ENCODE peak calls at places on chromosomes 6 and 20, in eight cellular contexts. B is IMR-90; D is ACHN; O is stimulated activated CD4-positive, alpha-beta T cell treated with anti-CD3 and anti-CD28 coated beads, Interleukin-1b, Interleukin-23, amount 100 ng/mL, for 24 hours; V is EL; Y is nephron progenitor cell; K is HFFc6; M is epithelial cell of esophagus. F is an unnamed sample.

GRCh38 chr20:10329387-10330005 is 104.5 kb downstream of the MKKS start:
- DNase-seq in B (no peak), D (no peak), O (no peak), V (no peak), Y (no peak), K (no peak), M (no peak), F (no peak)

GRCh38 chr20:23917024-23917725 is 37.6 kb upstream of the CST5 start:
- DNase-seq in B (no peak), D (no peak), O (no peak), V (no peak), Y (no peak), K (no peak), M (no peak), F (no peak)

GRCh38 chr6:168525926-168526630 is 85.1 kb downstream of the SMOC2 start:
- DNase-seq in B (no peak), D (no peak), O (no peak), V (no peak), Y (no peak), K (no peak), M (no peak), F (no peak)

GRCh38 chr6:125050663-125051318 is 88.6 kb downstream of the RNF217 start:
- DNase-seq in B (peak; percentile 64), D (no peak), O (no peak), V (no peak), Y (peak; percentile 2), K (no peak), M (peak; percentile 54), F (no peak)

GRCh38 chr6:4603291-4603690 is 172.9 kb upstream of the CDYL start:
- DNase-seq in B (peak; percentile 67), D (no peak), O (no peak), V (peak; percentile 98), Y (no peak), K (peak; percentile 77), M (peak; percentile 98), F (peak; percentile 98)

GRCh38 chr6:3617192-3617631 is 134.3 kb downstream of the PXDC1 start:
- DNase-seq in B (no peak), D (no peak), O (no peak), V (no peak), Y (no peak), K (no peak), M (no peak), F (no peak)

GRCh38 chr6:12844284-12845223 is 128.0 kb downstream of the PHACTR1 start:
- DNase-seq in B (peak; percentile 1), D (peak; percentile 17), O (no peak), V (peak; percentile 43), Y (no peak), K (peak; percentile 32), M (peak; percentile 38), F (no peak)

GRCh38 chr20:31712112-31712553 is 10.5 kb downstream of the BCL2L1 start:
- DNase-seq in B (no peak), D (no peak), O (no peak), V (no peak), Y (no peak), K (no peak), M (no peak), F (no peak)

GRCh38 chr6:21597706-21598273 is 4.2 kb downstream of the SOX4 start:
- DNase-seq in B (no peak), D (peak; percentile 33), O (no peak), V (peak; percentile 48), Y (peak; percentile 9), K (peak; percentile 8), M (peak; percentile 18), F (peak; percentile 35)

GRCh38 chr6:152273002-152273401 is 364.2 kb downstream of the SYNE1 start:
- DNase-seq in B (peak; percentile 30), D (no peak), O (no peak), V (peak; percentile 57), Y (no peak), K (peak; percentile 52), M (peak; percentile 75), F (peak; percentile 59)

GRCh38 chr20:58707770-58708169 is 15.2 kb downstream of the NPEPL1 start:
- DNase-seq in B (no peak), D (no peak), O (no peak), V (no peak), Y (no peak), K (no peak), M (no peak), F (no peak)

GRCh38 chr6:111105578-111105977 is 18.3 kb downstream of the SLC16A10 start:
- DNase-seq in B (peak; percentile 31), D (peak; percentile 64), O (no peak), V (peak; percentile 64), Y (no peak), K (peak; percentile 15), M (peak; percentile 77), F (peak; percentile 71)

GRCh38 chr6:112549749-112550148 is 202.6 kb downstream of the RFPL4B start:
- DNase-seq in B (no peak), D (no peak), O (no peak), V (no peak), Y (no peak), K (no peak), M (no peak), F (no peak)

GRCh38 chr6:15066433-15067337 is 179.2 kb upstream of the JARID2 start:
- DNase-seq in B (peak; percentile 90), D (no peak), O (no peak), V (peak; percentile 70), Y (no peak), K (peak; percentile 30), M (peak; percentile 98), F (peak; percentile 96)

GRCh38 chr6:106927531-106928398 is 46.8 kb downstream of the CD24 start:
- DNase-seq in B (peak; percentile 21), D (peak; percentile 64), O (no peak), V (peak; percentile 40), Y (peak; percentile 92), K (peak; percentile 7), M (peak; percentile 68), F (peak; percentile 42)

GRCh38 chr6:30888472-30889137 is 4.3 kb downstream of the DDR1 start:
- DNase-seq in B (peak; percentile 58), D (no peak), O (no peak), V (peak; percentile 82), Y (no peak), K (peak; percentile 56), M (no peak), F (peak; percentile 24)

GRCh38 chr6:114364295-114364694 is 21.5 kb upstream of the HS3ST5 start:
- DNase-seq in B (peak; percentile 78), D (peak; percentile 79), O (no peak), V (peak; percentile 32), Y (no peak), K (no peak), M (peak; percentile 65), F (no peak)

GRCh38 chr20:34129518-34130162 is 17.6 kb upstream of the EIF2S2 start:
- DNase-seq in B (peak; percentile 73), D (peak; percentile 73), O (peak; percentile 41), V (peak; percentile 77), Y (peak; percentile 64), K (peak; percentile 62), M (peak; percentile 77), F (peak; percentile 64)

GRCh38 chr6:169641461-169642085 is 60.3 kb downstream of the WDR27 start:
- DNase-seq in B (no peak), D (no peak), O (no peak), V (no peak), Y (no peak), K (no peak), M (no peak), F (no peak)

GRCh38 chr6:47716207-47716606 is 17.8 kb downstream of the ADGRF4 start:
- DNase-seq in B (no peak), D (no peak), O (no peak), V (no peak), Y (no peak), K (no peak), M (no peak), F (no peak)

GRCh38 chr6:158697798-158698197 is 47.9 kb downstream of the SYTL3 start:
- DNase-seq in B (peak; percentile 72), D (no peak), O (no peak), V (peak; percentile 56), Y (no peak), K (peak; percentile 80), M (no peak), F (no peak)

GRCh38 chr6:170088349-170088951 is 202.4 kb downstream of the DLL1 start:
- DNase-seq in B (no peak), D (no peak), O (no peak), V (no peak), Y (no peak), K (no peak), M (no peak), F (no peak)

GRCh38 chr6:128929869-128930268 is 46.9 kb downstream of the LAMA2 start:
- DNase-seq in B (no peak), D (no peak), O (no peak), V (no peak), Y (no peak), K (no peak), M (no peak), F (no peak)

GRCh38 chr6:88403486-88403885 is 237.3 kb upstream of the CNR1 start:
- DNase-seq in B (no peak), D (no peak), O (no peak), V (no peak), Y (no peak), K (no peak), M (no peak), F (no peak)

GRCh38 chr20:64035066-64035932 is 683 bp upstream of the C20orf204 start:
- DNase-seq in B (no peak), D (no peak), O (no peak), V (no peak), Y (no peak), K (no peak), M (no peak), F (no peak)

GRCh38 chr6:5606546-5606945 is 345.2 kb downstream of the FARS2 start:
- DNase-seq in B (no peak), D (no peak), O (no peak), V (no peak), Y (no peak), K (no peak), M (no peak), F (no peak)

GRCh38 chr6:127857051-127857637 is 43.7 kb downstream of the THEMIS start:
- DNase-seq in B (no peak), D (no peak), O (no peak), V (no peak), Y (no peak), K (no peak), M (no peak), F (no peak)

GRCh38 chr20:52524865-52525264 is 333.3 kb upstream of the ZFP64 start:
- DNase-seq in B (peak; percentile 59), D (no peak), O (no peak), V (no peak), Y (no peak), K (no peak), M (no peak), F (no peak)

GRCh38 chr6:91181416-91181815 is 594.5 kb upstream of the MAP3K7 start:
- DNase-seq in B (no peak), D (no peak), O (no peak), V (no peak), Y (no peak), K (no peak), M (no peak), F (no peak)

GRCh38 chr6:41451039-41451438 is 95.1 kb upstream of the FOXP4 start:
- DNase-seq in B (no peak), D (no peak), O (no peak), V (no peak), Y (peak; percentile 42), K (no peak), M (peak; percentile 14), F (no peak)

GRCh38 chr20:42530855-42531674 is 658.6 kb downstream of the PTPRT start:
- DNase-seq in B (no peak), D (peak; percentile 40), O (no peak), V (no peak), Y (peak; percentile 15), K (no peak), M (peak; percentile 4), F (no peak)

GRCh38 chr6:165674155-165675029 is 11.4 kb upstream of the PDE10A start:
- DNase-seq in B (no peak), D (no peak), O (no peak), V (no peak), Y (peak; percentile 18), K (no peak), M (no peak), F (no peak)

GRCh38 chr6:152023613-152024012 is 216.1 kb downstream of the ESR1 start:
- DNase-seq in B (no peak), D (no peak), O (no peak), V (no peak), Y (no peak), K (no peak), M (no peak), F (no peak)

GRCh38 chr6:32189082-32189741 is 790 bp downstream of the PBX2 start:
- DNase-seq in B (no peak), D (no peak), O (no peak), V (no peak), Y (no peak), K (no peak), M (no peak), F (no peak)

F was measured in mammary epithelial cell.